ENCODE peak calls at places on chromosomes 7 and 10, in six cellular contexts. One of them, this sample, is unnamed.
A peak's percentile ranks its signal among the peaks of the same experiment; 100 is the strongest.

GRCh38 chr7:128234475-128234874 is 6.6 kb upstream of the LEP start:
- DNase-seq in mesendoderm: no peak
- DNase-seq in GM23338: no peak
- DNase-seq in endothelial cell of umbilical vein: no peak
- DNase-seq in fibroblast of lung: no peak
- DNase-seq in HCT116: no peak
- DNase-seq in this sample: no peak

GRCh38 chr7:150388709-150389531 is 9.8 kb downstream of the ZNF775 start:
- DNase-seq in mesendoderm: peak; percentile 59
- DNase-seq in GM23338: peak; percentile 70
- DNase-seq in endothelial cell of umbilical vein: no peak
- DNase-seq in fibroblast of lung: peak; percentile 63
- DNase-seq in HCT116: no peak
- DNase-seq in this sample: no peak

GRCh38 chr7:137272249-137272648 is 71.3 kb downstream of the PTN start:
- DNase-seq in mesendoderm: no peak
- DNase-seq in GM23338: no peak
- DNase-seq in endothelial cell of umbilical vein: no peak
- DNase-seq in fibroblast of lung: no peak
- DNase-seq in HCT116: no peak
- DNase-seq in this sample: no peak

GRCh38 chr10:129942019-129942277 is 22.1 kb downstream of the EBF3 start:
- DNase-seq in mesendoderm: no peak
- DNase-seq in GM23338: no peak
- DNase-seq in endothelial cell of umbilical vein: no peak
- DNase-seq in fibroblast of lung: no peak
- DNase-seq in HCT116: no peak
- DNase-seq in this sample: no peak

GRCh38 chr10:51074238-51075028 is at the start of gene PRKG1:
- DNase-seq in mesendoderm: peak; percentile 92
- DNase-seq in GM23338: peak; percentile 86
- DNase-seq in endothelial cell of umbilical vein: peak; percentile 66
- DNase-seq in fibroblast of lung: peak; percentile 72
- DNase-seq in HCT116: no peak
- DNase-seq in this sample: no peak

GRCh38 chr10:88989824-88990527 is 622 bp upstream of the FAS start:
- DNase-seq in mesendoderm: no peak
- DNase-seq in GM23338: no peak
- DNase-seq in endothelial cell of umbilical vein: peak; percentile 81
- DNase-seq in fibroblast of lung: peak; percentile 73
- DNase-seq in HCT116: no peak
- DNase-seq in this sample: no peak

GRCh38 chr7:35313575-35313974 is 59.7 kb upstream of the TBX20 start:
- DNase-seq in mesendoderm: no peak
- DNase-seq in GM23338: no peak
- DNase-seq in endothelial cell of umbilical vein: no peak
- DNase-seq in fibroblast of lung: no peak
- DNase-seq in HCT116: no peak
- DNase-seq in this sample: no peak

GRCh38 chr10:49601857-49602256 is 8.3 kb upstream of the SLC18A3 start:
- DNase-seq in mesendoderm: no peak
- DNase-seq in GM23338: no peak
- DNase-seq in endothelial cell of umbilical vein: no peak
- DNase-seq in fibroblast of lung: peak; percentile 30
- DNase-seq in HCT116: no peak
- DNase-seq in this sample: peak; percentile 48

GRCh38 chr7:41967156-41967555 is 264.3 kb upstream of the INHBA start:
- DNase-seq in mesendoderm: no peak
- DNase-seq in GM23338: no peak
- DNase-seq in endothelial cell of umbilical vein: no peak
- DNase-seq in fibroblast of lung: peak; percentile 53
- DNase-seq in HCT116: no peak
- DNase-seq in this sample: no peak

GRCh38 chr7:102044984-102045673 is 227.7 kb downstream of the CUX1 start:
- DNase-seq in mesendoderm: no peak
- DNase-seq in GM23338: no peak
- DNase-seq in endothelial cell of umbilical vein: no peak
- DNase-seq in fibroblast of lung: peak; percentile 89
- DNase-seq in HCT116: peak; percentile 7
- DNase-seq in this sample: no peak

GRCh38 chr7:40457776-40458480 is 323.1 kb downstream of the SUGCT start:
- DNase-seq in mesendoderm: no peak
- DNase-seq in GM23338: no peak
- DNase-seq in endothelial cell of umbilical vein: no peak
- DNase-seq in fibroblast of lung: no peak
- DNase-seq in HCT116: no peak
- DNase-seq in this sample: no peak

GRCh38 chr7:78146546-78146945 is 348.0 kb downstream of the PHTF2 start:
- DNase-seq in mesendoderm: no peak
- DNase-seq in GM23338: no peak
- DNase-seq in endothelial cell of umbilical vein: no peak
- DNase-seq in fibroblast of lung: no peak
- DNase-seq in HCT116: no peak
- DNase-seq in this sample: no peak

GRCh38 chr10:17209931-17210330 is 8.5 kb upstream of the TRDMT1 start:
- DNase-seq in mesendoderm: no peak
- DNase-seq in GM23338: no peak
- DNase-seq in endothelial cell of umbilical vein: no peak
- DNase-seq in fibroblast of lung: peak; percentile 63
- DNase-seq in HCT116: no peak
- DNase-seq in this sample: no peak

GRCh38 chr7:32070406-32071360 is at the start of gene PDE1C:
- DNase-seq in mesendoderm: peak; percentile 48
- DNase-seq in GM23338: peak; percentile 63
- DNase-seq in endothelial cell of umbilical vein: no peak
- DNase-seq in fibroblast of lung: peak; percentile 62
- DNase-seq in HCT116: no peak
- DNase-seq in this sample: no peak

GRCh38 chr10:93462371-93462770 is 19.8 kb downstream of the MYOF start:
- DNase-seq in mesendoderm: no peak
- DNase-seq in GM23338: no peak
- DNase-seq in endothelial cell of umbilical vein: no peak
- DNase-seq in fibroblast of lung: no peak
- DNase-seq in HCT116: no peak
- DNase-seq in this sample: no peak

GRCh38 chr10:124739996-124740373 is 4.2 kb downstream of the FAM53B start:
- DNase-seq in mesendoderm: peak; percentile 57
- DNase-seq in GM23338: peak; percentile 35
- DNase-seq in endothelial cell of umbilical vein: no peak
- DNase-seq in fibroblast of lung: no peak
- DNase-seq in HCT116: no peak
- DNase-seq in this sample: no peak

GRCh38 chr10:110850990-110851389 is 20.7 kb upstream of the PDCD4 start:
- DNase-seq in mesendoderm: no peak
- DNase-seq in GM23338: no peak
- DNase-seq in endothelial cell of umbilical vein: no peak
- DNase-seq in fibroblast of lung: peak; percentile 35
- DNase-seq in HCT116: no peak
- DNase-seq in this sample: no peak

GRCh38 chr10:88082806-88083596 is 219.6 kb downstream of the PTEN start:
- DNase-seq in mesendoderm: no peak
- DNase-seq in GM23338: no peak
- DNase-seq in endothelial cell of umbilical vein: no peak
- DNase-seq in fibroblast of lung: no peak
- DNase-seq in HCT116: no peak
- DNase-seq in this sample: no peak

GRCh38 chr10:93149761-93150160 is 76.1 kb downstream of the CYP26A1 start:
- DNase-seq in mesendoderm: no peak
- DNase-seq in GM23338: no peak
- DNase-seq in endothelial cell of umbilical vein: no peak
- DNase-seq in fibroblast of lung: peak; percentile 67
- DNase-seq in HCT116: no peak
- DNase-seq in this sample: no peak

GRCh38 chr10:86366033-86366901 is at the start of gene GRID1:
- DNase-seq in mesendoderm: peak; percentile 56
- DNase-seq in GM23338: peak; percentile 69
- DNase-seq in endothelial cell of umbilical vein: no peak
- DNase-seq in fibroblast of lung: peak; percentile 17
- DNase-seq in HCT116: no peak
- DNase-seq in this sample: no peak
- H3K4me3 ChIP-seq in mesendoderm: no peak within 1 kb of the TSS
- H3K4me3 ChIP-seq in GM23338: peak within 1 kb of the TSS; percentile 69
- H3K4me3 ChIP-seq in endothelial cell of umbilical vein: no peak within 1 kb of the TSS
- H3K4me3 ChIP-seq in fibroblast of lung: no peak within 1 kb of the TSS
- H3K4me3 ChIP-seq in HCT116: peak within 1 kb of the TSS; percentile 50
- H3K4me3 ChIP-seq in this sample: no peak within 1 kb of the TSS

GRCh38 chr7:30038182-30038980 is 10.2 kb downstream of the PLEKHA8 start:
- DNase-seq in mesendoderm: no peak
- DNase-seq in GM23338: no peak
- DNase-seq in endothelial cell of umbilical vein: no peak
- DNase-seq in fibroblast of lung: no peak
- DNase-seq in HCT116: no peak
- DNase-seq in this sample: no peak
- H3K4me2 ChIP-seq in mesendoderm: no peak overlapping the region
- H3K4me2 ChIP-seq in GM23338: no peak overlapping the region
- H3K4me2 ChIP-seq in endothelial cell of umbilical vein: no peak overlapping the region
- H3K4me2 ChIP-seq in fibroblast of lung: peak overlapping the region; percentile 57
- H3K4me2 ChIP-seq in HCT116: no peak overlapping the region
- H3K4me2 ChIP-seq in this sample: no peak overlapping the region

DNA sequence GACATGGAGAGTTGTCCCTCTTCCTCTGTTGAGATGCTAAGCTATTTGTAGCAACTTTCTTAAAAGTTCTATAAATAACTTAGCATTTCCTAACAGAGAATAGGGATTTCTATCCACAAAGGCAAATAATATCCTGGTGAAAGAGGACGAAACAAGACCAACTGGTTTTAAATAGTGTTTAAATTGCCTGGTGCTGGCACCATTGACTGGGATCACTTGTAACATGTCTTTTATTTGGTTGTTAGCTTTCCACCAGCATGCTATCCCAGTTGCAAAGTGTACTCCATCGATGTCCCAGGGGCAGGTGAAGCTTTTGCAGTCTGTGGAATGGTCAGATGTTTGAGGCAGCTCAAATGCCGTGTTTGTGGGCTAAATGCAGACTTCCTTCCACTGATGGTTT is 3.7 kb downstream of the SUFU start:
- DNase-seq in mesendoderm: no peak
- DNase-seq in GM23338: no peak
- DNase-seq in endothelial cell of umbilical vein: no peak
- DNase-seq in fibroblast of lung: no peak
- DNase-seq in HCT116: no peak
- DNase-seq in this sample: no peak
- H3K4me3 ChIP-seq in mesendoderm: no peak overlapping the region
- H3K4me3 ChIP-seq in GM23338: no peak overlapping the region
- H3K4me3 ChIP-seq in endothelial cell of umbilical vein: no peak overlapping the region
- H3K4me3 ChIP-seq in fibroblast of lung: no peak overlapping the region
- H3K4me3 ChIP-seq in HCT116: no peak overlapping the region
- H3K4me3 ChIP-seq in this sample: no peak overlapping the region

DNA sequence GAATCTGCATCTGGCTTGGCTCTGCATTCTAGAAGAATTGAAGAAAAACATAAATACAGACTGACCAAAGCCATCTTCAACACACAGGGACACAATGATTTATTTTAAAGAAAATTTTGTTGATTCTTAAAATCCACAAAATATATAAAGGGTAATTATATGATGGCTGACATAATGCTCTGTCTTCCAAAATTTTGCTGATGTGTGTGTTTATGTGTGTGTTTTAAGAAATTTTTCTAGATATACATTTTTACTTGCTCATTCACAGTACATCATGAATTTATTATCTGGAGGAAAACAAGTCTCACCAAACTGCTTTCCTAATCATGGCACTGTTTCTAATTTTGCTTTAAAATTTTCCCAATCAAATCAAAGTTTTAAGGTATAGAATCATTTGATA is 442.6 kb downstream of the PARD3 start:
- DNase-seq in mesendoderm: no peak
- DNase-seq in GM23338: no peak
- DNase-seq in endothelial cell of umbilical vein: no peak
- DNase-seq in fibroblast of lung: no peak
- DNase-seq in HCT116: no peak
- DNase-seq in this sample: no peak
- H3K4me2 ChIP-seq in mesendoderm: no peak overlapping the region
- H3K4me2 ChIP-seq in GM23338: peak overlapping the region; percentile 47
- H3K4me2 ChIP-seq in endothelial cell of umbilical vein: no peak overlapping the region
- H3K4me2 ChIP-seq in fibroblast of lung: no peak overlapping the region
- H3K4me2 ChIP-seq in HCT116: no peak overlapping the region
- H3K4me2 ChIP-seq in this sample: no peak overlapping the region

GRCh38 chr10:133009218-133009954 is 67.0 kb upstream of the CFAP46 start:
- DNase-seq in mesendoderm: peak; percentile 26
- DNase-seq in GM23338: no peak
- DNase-seq in endothelial cell of umbilical vein: no peak
- DNase-seq in fibroblast of lung: no peak
- DNase-seq in HCT116: no peak
- DNase-seq in this sample: no peak
- H3K4me3 ChIP-seq in mesendoderm: no peak overlapping the region
- H3K4me3 ChIP-seq in GM23338: no peak overlapping the region
- H3K4me3 ChIP-seq in endothelial cell of umbilical vein: no peak overlapping the region
- H3K4me3 ChIP-seq in fibroblast of lung: no peak overlapping the region
- H3K4me3 ChIP-seq in HCT116: no peak overlapping the region
- H3K4me3 ChIP-seq in this sample: no peak overlapping the region

GRCh38 chr7:26372738-26373137 is 81.1 kb downstream of the SNX10 start:
- DNase-seq in mesendoderm: no peak
- DNase-seq in GM23338: no peak
- DNase-seq in endothelial cell of umbilical vein: peak; percentile 79
- DNase-seq in fibroblast of lung: no peak
- DNase-seq in HCT116: no peak
- DNase-seq in this sample: no peak
- H3K4me2 ChIP-seq in mesendoderm: no peak overlapping the region
- H3K4me2 ChIP-seq in GM23338: no peak overlapping the region
- H3K4me2 ChIP-seq in endothelial cell of umbilical vein: peak overlapping the region; percentile 76
- H3K4me2 ChIP-seq in fibroblast of lung: no peak overlapping the region
- H3K4me2 ChIP-seq in HCT116: no peak overlapping the region
- H3K4me2 ChIP-seq in this sample: no peak overlapping the region

DNA sequence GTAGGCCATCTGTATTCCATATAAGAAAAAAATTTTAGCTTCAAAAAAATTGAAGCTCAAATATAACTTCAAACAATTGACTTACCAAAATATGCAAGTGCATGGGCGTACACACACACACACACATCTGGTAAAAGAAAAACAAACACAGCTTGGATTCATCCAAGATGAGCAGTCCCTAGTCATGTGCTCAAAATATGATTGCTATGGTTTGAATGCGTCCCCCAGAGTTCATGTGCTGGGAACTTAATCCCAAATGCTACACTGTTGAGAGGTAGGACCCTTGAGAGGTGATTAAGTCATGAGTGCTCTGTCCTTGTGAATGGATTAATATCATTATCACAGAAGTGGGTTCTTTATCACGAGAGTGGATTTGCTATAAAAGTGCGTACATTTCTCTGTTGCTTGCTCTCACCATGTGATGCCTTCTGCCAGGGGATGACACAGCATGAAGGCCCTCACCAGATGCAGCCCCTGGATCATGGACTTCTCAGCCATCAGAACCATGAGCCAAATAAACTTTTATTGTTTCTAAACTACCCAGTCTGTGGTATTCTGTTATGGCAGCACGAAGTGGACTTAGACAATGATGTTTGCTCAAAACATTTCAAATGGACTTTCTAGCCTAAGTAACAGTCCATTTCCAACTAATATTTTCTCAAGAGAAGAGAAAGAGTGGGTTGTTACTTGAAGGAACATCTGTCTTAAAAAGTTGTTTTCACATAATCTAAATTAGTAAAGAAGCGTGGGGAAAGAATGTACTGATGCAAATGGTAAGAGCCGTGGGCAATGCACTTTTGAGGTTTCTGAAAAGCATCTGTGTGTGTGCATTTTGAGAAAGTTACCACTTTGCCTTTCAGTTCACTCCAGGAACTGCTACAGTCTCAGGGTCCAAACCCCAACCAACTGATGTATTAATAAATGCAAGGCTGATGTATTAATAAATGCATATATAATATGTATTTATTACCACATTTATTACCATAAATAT is 15.1 kb upstream of the SVIL start:
- DNase-seq in mesendoderm: no peak
- DNase-seq in GM23338: no peak
- DNase-seq in endothelial cell of umbilical vein: no peak
- DNase-seq in fibroblast of lung: peak; percentile 84
- DNase-seq in HCT116: no peak
- DNase-seq in this sample: no peak
- H3K4me3 ChIP-seq in mesendoderm: no peak overlapping the region
- H3K4me3 ChIP-seq in GM23338: no peak overlapping the region
- H3K4me3 ChIP-seq in endothelial cell of umbilical vein: no peak overlapping the region
- H3K4me3 ChIP-seq in fibroblast of lung: no peak overlapping the region
- H3K4me3 ChIP-seq in HCT116: no peak overlapping the region
- H3K4me3 ChIP-seq in this sample: no peak overlapping the region

This sample was measured in keratinocyte.